ENCODE peak calls at places on chromosomes 7 and 10, in four cellular contexts. W, I, E and O are unnamed samples. For H3K4me1, the result is how much of the 10 kb centered on the place peaks cover.

GRCh38 chr10:87670591-87670990 is 10.9 kb downstream of the PAPSS2 start:
- DNase-seq in W (no peak), I (no peak), E (no peak), O (no peak)

GRCh38 chr10:26593896-26594295 is 103.6 kb upstream of the PDSS1 start:
- DNase-seq in W (no peak), I (no peak), E (no peak), O (no peak)

GRCh38 chr7:29457565-29457971 is 106.1 kb upstream of the PRR15 start:
- DNase-seq in W (no peak), I (no peak), E (no peak), O (no peak)

GRCh38 chr10:1643161-1643910 is 94.0 kb downstream of the ADARB2 start:
- DNase-seq in W (no peak), I (peak), E (peak), O (no peak)

GRCh38 chr10:78175444-78175843 is 141.8 kb downstream of the RPS24 start:
- DNase-seq in W (no peak), I (no peak), E (no peak), O (no peak)

GRCh38 chr10:12396567-12396966 is 47.2 kb downstream of the CAMK1D start:
- DNase-seq in W (no peak), I (no peak), E (no peak), O (no peak)

GRCh38 chr7:100568176-100568935 is 5.3 kb downstream of the SAP25 start:
- DNase-seq in W (no peak), I (no peak), E (peak), O (no peak)

GRCh38 chr10:68423522-68423921 is 16.4 kb upstream of the RUFY2 start:
- DNase-seq in W (no peak), I (no peak), E (no peak), O (no peak)

GRCh38 chr7:1689356-1689755 is 19.3 kb downstream of the ELFN1 start:
- DNase-seq in W (no peak), I (no peak), E (no peak), O (peak)

GRCh38 chr10:117617086-117617485 is 74.5 kb downstream of the EMX2 start:
- DNase-seq in W (no peak), I (no peak), E (no peak), O (no peak)

GRCh38 chr7:129782257-129783096 is 170.3 kb downstream of the UBE2H start:
- DNase-seq in W (no peak), I (no peak), E (no peak), O (peak)

GRCh38 chr7:102099474-102099873 is 187.2 kb upstream of the SH2B2 start:
- DNase-seq in W (no peak), I (no peak), E (no peak), O (no peak)

GRCh38 chr10:48456361-48456804 is 148.5 kb downstream of the ARHGAP22 start:
- DNase-seq in W (no peak), I (no peak), E (no peak), O (peak)

GRCh38 chr7:21616796-21617436 is 74.1 kb downstream of the DNAH11 start:
- DNase-seq in W (no peak), I (no peak), E (no peak), O (no peak)

GRCh38 chr10:68043030-68043429 is 32.1 kb downstream of the HERC4 start:
- DNase-seq in W (no peak), I (no peak), E (no peak), O (no peak)

GRCh38 chr7:155261031-155261985 is 36.4 kb upstream of the INSIG1 start:
- DNase-seq in W (no peak), I (no peak), E (no peak), O (no peak)

GRCh38 chr10:63505562-63505961 is 15.6 kb upstream of the REEP3 start:
- DNase-seq in W (no peak), I (no peak), E (no peak), O (no peak)

GRCh38 chr7:141466151-141466904 is 84.9 kb upstream of the AGK start:
- DNase-seq in W (no peak), I (no peak), E (no peak), O (no peak)

DNA sequence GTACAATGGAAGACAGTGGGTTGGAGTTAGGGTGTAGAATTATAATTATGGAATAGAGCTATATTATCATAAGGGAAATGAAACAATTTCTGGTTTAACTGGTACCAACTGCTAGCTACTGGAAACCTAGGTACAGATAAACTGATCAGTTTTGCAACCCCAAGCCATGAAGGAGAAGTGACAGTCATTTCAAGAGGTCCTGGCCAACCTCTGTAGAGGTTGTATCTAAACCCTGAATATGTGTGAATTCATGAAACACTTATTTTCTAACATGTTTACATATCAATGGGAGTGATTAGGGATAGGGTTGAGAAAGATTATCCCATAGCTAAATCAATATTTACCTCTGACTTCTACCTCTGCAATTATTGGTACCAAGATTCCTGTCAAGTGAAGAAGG is 29.9 kb upstream of the CC2D2B start:
- DNase-seq in W (no peak), I (no peak), E (no peak), O (no peak)
- TF ChIP-seq POLR2A in W (no peak), I (no peak), E (no peak), O (no peak)

GRCh38 chr7:137684316-137684715 is 162.5 kb downstream of the DGKI start:
- DNase-seq in W (no peak), I (no peak), E (no peak), O (no peak)
- H3K4me1 ChIP-seq in W (under half), I (under half), E (under half), O (under half)

DNA sequence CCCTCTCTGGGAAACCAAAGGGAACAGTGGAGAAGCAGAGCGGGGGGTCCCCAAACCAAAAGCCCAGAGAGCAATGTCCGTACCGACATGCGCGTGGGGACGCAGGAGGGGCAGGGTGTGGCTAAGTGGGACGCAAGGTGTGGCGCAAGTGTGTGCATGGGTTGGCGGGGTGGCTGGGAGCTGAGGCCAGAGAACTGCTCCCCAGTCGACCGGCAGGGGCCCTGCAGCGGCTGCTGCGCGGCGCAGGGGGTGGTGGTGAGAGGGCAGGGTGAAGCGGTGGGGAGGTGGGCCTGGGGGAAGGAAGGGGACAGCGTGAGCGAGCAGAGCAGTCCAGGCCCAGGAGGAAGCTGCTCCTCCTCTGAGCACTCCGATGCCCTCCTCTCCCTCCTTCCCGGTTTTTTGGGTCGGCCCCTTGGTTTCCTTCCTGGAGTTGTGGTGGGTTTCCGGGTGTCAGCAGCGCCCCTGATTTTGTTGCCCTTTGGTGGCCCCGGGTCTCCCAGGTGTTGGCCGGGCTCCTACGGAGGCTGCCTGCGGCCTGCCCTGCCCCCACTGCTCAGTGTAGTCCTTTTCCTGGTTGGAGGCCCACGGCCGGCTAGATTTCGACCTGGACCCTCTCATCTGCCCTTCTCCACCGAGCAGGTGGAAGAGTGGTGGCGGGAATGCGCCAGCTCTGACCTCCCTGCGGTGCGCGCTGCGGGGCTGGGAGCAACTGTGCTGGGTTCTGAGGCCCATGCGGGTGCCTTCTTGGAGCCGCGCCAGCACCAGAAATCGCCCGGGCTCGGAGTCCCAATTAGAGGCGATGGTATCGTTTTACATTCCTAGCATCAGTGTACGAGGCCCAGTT is 40.5 kb upstream of the COMTD1 start:
- DNase-seq in W (no peak), I (no peak), E (no peak), O (no peak)
- TF ChIP-seq POLR2A in W (no peak), I (no peak), E (no peak), O (no peak)

GRCh38 chr10:49521062-49521461 is 17.9 kb downstream of the ERCC6 start:
- DNase-seq in W (no peak), I (no peak), E (no peak), O (no peak)
- H3K4me1 ChIP-seq in W (under half), I (under half), E (under half), O (under half)

GRCh38 chr10:92108120-92108519 is 182.8 kb downstream of the CPEB3 start:
- DNase-seq in W (no peak), I (no peak), E (no peak), O (no peak)

GRCh38 chr10:92103376-92104084 is 180.0 kb downstream of the BTAF1 start:
- DNase-seq in W (peak), I (no peak), E (no peak), O (no peak)

DNA sequence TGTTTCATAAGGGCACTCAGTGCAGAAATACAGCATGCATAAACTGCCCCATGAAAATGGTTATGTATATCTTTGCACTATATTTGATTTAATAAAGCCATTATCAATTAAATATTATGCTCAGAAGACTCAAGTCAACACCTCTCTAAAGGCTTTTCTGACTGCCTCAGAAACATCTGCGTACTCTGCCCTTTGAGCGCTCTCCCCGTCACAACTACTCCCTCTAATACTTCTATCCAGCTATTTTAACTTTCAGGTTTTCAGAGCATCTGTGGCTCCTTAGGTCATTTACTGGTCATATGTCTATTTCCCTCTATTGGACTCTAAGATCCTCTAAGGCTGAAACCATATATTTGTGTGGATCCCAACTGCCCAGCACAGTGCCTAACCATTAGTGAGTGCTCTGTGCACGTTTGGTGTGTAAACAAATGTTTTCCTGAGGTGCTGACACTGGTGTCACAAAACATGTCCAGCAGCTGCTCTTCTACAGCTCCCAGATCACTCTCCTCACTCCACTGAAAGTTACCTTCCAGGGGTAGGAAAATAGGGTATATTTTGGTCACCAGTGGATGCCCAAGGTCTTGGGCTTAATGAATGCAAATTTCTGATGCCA is 179.1 kb downstream of the BTAF1 start:
- DNase-seq in W (no peak), I (no peak), E (no peak), O (no peak)
- TF ChIP-seq POLR2A in W (no peak), I (no peak), E (no peak), O (no peak)

GRCh38 chr7:96090756-96091155 is 231.1 kb downstream of the SLC25A13 start:
- DNase-seq in W (no peak), I (no peak), E (no peak), O (no peak)

GRCh38 chr7:96084880-96085551 is 236.9 kb downstream of the SLC25A13 start:
- DNase-seq in W (no peak), I (no peak), E (no peak), O (no peak)

GRCh38 chr7:96088579-96088978 is 233.3 kb downstream of the SLC25A13 start:
- DNase-seq in W (no peak), I (no peak), E (no peak), O (no peak)

GRCh38 chr7:96089511-96089910 is 232.4 kb downstream of the SLC25A13 start:
- DNase-seq in W (no peak), I (no peak), E (no peak), O (no peak)

DNA sequence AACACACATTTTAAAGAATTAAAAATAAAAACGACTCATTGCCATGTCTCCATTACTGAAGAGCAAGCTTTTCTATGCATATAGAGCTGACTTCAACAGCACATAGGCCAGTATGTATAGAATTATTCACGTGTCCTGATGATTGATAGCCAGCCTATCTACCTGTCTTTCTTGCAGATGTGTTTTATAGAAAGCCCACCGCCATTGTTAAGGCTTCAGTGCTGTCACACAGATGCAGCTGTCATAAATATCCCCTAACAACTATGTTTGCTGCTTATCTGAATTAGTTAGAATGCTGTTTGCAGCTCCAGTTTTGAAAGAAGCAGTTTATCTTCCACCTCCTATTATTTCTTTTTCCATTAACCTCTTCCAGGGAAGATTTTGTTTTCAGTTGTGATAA is 235.9 kb downstream of the SLC25A13 start:
- DNase-seq in W (no peak), I (no peak), E (no peak), O (no peak)
- H3K4me1 ChIP-seq in W (under half), I (under half), E (under half), O (under half)

DNA sequence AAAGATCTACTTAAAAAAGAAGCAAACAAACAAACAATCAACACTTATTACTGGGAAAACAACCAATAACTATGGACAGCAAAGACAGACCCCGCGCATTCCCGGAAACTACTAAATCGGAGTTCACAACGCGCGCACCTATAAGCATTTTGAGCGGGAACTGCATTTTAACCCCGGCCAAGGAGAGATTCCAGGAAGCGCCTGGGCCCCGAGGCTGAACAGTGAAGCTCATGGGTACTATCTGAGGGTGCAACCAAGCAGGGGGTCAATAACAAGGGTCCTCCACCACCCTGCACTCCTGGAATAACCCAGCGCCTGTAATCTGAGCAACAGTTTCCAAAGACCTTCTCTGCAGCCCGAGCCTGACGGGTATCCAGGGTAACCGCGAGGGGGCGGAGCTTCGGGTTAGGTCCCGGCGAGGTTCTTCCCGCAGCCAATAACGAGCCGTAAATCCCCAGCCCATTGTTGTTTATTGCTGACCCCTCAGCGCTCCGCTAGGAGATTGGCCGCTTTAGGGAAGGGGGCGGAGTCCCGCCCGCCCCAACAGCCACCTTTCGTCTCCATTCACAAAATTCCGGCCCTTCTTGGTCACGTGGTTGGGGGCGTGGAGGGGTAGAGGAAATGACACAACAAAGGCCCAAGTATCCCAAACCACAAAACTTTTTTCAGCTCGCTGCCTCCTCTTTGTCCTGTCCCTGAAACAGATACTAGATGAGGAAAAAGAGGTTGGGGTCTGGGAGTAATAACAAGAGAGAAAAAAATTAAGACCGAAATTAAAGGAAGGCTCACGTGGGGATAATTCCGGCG is 1.7 kb upstream of the ETV1 start:
- DNase-seq in W (peak), I (peak), E (peak), O (peak)
- TF ChIP-seq POLR2A in W (peak), I (no peak), E (no peak), O (no peak)

DNA sequence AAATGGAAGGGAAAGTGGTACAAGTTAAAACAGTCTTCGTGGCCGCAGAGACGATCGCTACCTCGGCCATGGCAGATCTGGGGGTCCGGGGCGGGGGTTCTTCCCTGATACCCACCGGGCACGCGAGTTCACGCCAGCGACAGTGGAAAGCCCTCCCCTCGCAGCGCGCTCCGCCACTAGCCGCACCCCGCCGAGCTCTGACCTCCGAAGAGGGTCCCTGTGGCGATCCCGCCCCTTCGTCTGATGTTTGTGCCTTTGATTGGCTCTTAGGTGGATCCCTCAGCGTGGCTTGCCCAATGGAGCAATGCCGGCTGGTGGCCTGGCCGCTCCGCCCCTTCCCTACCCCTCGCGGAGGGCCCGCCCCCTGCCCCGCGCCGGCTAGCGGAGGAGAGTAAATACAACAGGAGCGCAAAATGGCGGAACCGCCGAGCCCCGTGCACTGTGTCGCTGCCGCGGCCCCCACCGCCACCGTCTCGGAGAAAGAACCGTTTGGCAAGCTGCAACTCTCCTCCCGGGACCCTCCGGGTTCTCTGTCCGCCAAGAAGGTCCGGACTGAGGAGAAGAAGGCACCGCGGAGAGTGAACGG is at the start of gene RSBN1L:
- DNase-seq in W (peak), I (peak), E (peak), O (peak)
- H3K4me1 ChIP-seq in W (under half), I (under half), E (under half), O (half or more)

GRCh38 chr10:33290286-33291052 is 44.0 kb downstream of the NRP1 start:
- DNase-seq in W (no peak), I (no peak), E (no peak), O (no peak)
- TF ChIP-seq POLR2A in W (no peak), I (no peak), E (no peak), O (no peak)